ENCODE peak calls at places on chromosomes 6 and 20, in seven cellular contexts. K is uterus, W is fibroblast of pulmonary artery, T is foreskin fibroblast, E is choroid plexus epithelial cell, Q is left ventricle myocardium inferior, Y is OCI-LY7. G is an unnamed sample.

GRCh38 chr20:20752712-20753111 is 40.3 kb upstream of the RALGAPA2 start:
- DNase-seq in K (no peak), W (peak), T (no peak), E (no peak), Q (no peak), Y (no peak), G (no peak)

GRCh38 chr20:19288061-19288460 is 75.6 kb downstream of the SLC24A3 start:
- DNase-seq in K (no peak), W (no peak), T (peak), E (peak), Q (no peak), Y (no peak), G (no peak)

GRCh38 chr6:84515082-84515481 is 249.3 kb downstream of the TBX18 start:
- DNase-seq in K (no peak), W (peak), T (no peak), E (peak), Q (no peak), Y (no peak), G (no peak)

GRCh38 chr20:38247166-38247509 is 13.4 kb downstream of the KIAA1755 start:
- DNase-seq in K (no peak), W (no peak), T (no peak), E (no peak), Q (no peak), Y (no peak), G (no peak)

GRCh38 chr6:25637946-25638345 is 14.1 kb upstream of the SCGN start:
- DNase-seq in K (no peak), W (no peak), T (no peak), E (no peak), Q (no peak), Y (peak), G (no peak)

GRCh38 chr6:10855233-10855632 is 16.9 kb upstream of the MAK start:
- DNase-seq in K (no peak), W (no peak), T (no peak), E (no peak), Q (no peak), Y (peak), G (no peak)

GRCh38 chr6:40845588-40845987 is 193.4 kb downstream of the UNC5CL start:
- DNase-seq in K (no peak), W (peak), T (peak), E (peak), Q (no peak), Y (peak), G (no peak)

GRCh38 chr6:33984466-33985332 is 161.2 kb downstream of the GRM4 start:
- DNase-seq in K (no peak), W (no peak), T (no peak), E (no peak), Q (no peak), Y (no peak), G (no peak)

GRCh38 chr6:85186546-85187170 is 263.2 kb upstream of the NT5E start:
- DNase-seq in K (no peak), W (peak), T (peak), E (peak), Q (no peak), Y (no peak), G (no peak)

GRCh38 chr6:35310265-35310831 is 12.7 kb downstream of the DEF6 start:
- DNase-seq in K (no peak), W (no peak), T (no peak), E (no peak), Q (no peak), Y (no peak), G (no peak)

GRCh38 chr6:90135672-90136071 is 161.0 kb downstream of the BACH2 start:
- DNase-seq in K (no peak), W (peak), T (peak), E (peak), Q (no peak), Y (no peak), G (no peak)

GRCh38 chr6:111573118-111573883 is 32.4 kb downstream of the TRAF3IP2 start:
- DNase-seq in K (no peak), W (peak), T (peak), E (peak), Q (no peak), Y (no peak), G (no peak)

GRCh38 chr6:131182991-131183425 is 47.7 kb downstream of the AKAP7 start:
- DNase-seq in K (no peak), W (peak), T (peak), E (peak), Q (no peak), Y (peak), G (no peak)

GRCh38 chr20:44720617-44720993 is 5.4 kb downstream of the CCN5 start:
- DNase-seq in K (no peak), W (peak), T (peak), E (no peak), Q (no peak), Y (no peak), G (no peak)

GRCh38 chr6:39189915-39190544 is 39.2 kb downstream of the KCNK5 start:
- DNase-seq in K (no peak), W (no peak), T (no peak), E (peak), Q (peak), Y (peak), G (no peak)

GRCh38 chr20:32205502-32206382 is 1.8 kb downstream of the PLAGL2 start:
- DNase-seq in K (no peak), W (peak), T (peak), E (peak), Q (no peak), Y (peak), G (no peak)

GRCh38 chr20:32208499-32209154 is 947 bp downstream of the POFUT1 start:
- DNase-seq in K (no peak), W (no peak), T (no peak), E (no peak), Q (no peak), Y (no peak), G (no peak)

GRCh38 chr20:32206383-32207210 is 946 bp downstream of the PLAGL2 start:
- DNase-seq in K (no peak), W (no peak), T (no peak), E (no peak), Q (no peak), Y (peak), G (no peak)

GRCh38 chr20:32207211-32207625 is 325 bp downstream of the PLAGL2 start:
- DNase-seq in K (peak), W (no peak), T (no peak), E (no peak), Q (no peak), Y (peak), G (no peak)

DNA sequence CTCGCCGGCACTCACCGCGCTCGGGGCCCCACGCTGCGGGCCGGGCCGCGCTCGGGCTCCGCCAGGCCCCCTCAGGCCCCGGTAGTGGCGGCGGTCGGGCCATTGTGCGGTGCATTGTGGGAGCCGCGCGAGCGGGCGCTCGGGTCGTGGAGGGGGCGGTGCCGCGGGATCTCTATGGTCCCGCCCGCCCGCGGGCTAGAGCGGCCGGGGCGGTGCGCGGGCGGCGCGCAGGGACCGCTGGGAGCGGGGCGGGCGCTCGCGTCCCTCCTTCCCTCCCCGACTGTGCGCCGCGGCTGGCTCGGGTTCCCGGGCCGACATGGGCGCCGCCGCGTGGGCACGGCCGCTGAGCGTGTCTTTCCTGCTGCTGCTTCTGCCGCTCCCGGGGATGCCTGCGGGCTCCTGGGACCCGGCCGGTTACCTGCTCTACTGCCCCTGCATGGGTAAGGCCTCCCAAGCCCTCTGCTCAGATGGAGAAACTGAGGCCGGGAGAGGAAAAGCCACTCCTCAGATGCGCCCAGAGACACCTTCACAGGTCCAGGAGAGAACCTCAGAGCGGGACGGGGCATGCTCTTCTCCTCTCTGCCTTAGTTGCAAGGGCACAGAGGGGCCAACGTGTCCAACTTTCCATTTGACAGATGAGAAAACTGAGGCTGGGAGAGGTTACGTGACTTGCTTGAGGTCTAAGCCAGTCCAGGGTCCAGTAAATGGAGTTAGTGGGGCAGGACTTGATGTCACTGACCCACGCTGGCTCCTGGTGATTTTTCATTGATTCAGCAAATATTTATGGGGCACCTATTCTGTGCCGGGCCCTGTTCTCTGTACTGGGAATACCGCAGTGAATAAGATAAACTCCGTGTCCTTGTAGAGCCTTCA is at the start of the genes PLAGL2 and POFUT1:
- DNase-seq in K (peak), W (peak), T (peak), E (peak), Q (peak), Y (peak), G (peak)
- TF ChIP-seq CTCF in K (peak), W (peak), T (peak), E (peak), Q (peak), Y (peak), G (peak)

GRCh38 chr6:53417141-53417540 is 68.4 kb upstream of the ELOVL5 start:
- DNase-seq in K (no peak), W (no peak), T (no peak), E (no peak), Q (no peak), Y (no peak), G (no peak)
- TF ChIP-seq CTCF in K (no peak), W (peak), T (no peak), E (peak), Q (no peak), Y (peak), G (no peak)

GRCh38 chr6:19472850-19473249 is 364.3 kb upstream of the ID4 start:
- DNase-seq in K (no peak), W (peak), T (no peak), E (peak), Q (no peak), Y (peak), G (no peak)
- TF ChIP-seq CTCF in K (no peak), W (peak), T (peak), E (peak), Q (no peak), Y (peak), G (peak)

GRCh38 chr6:137040393-137040792 is 4.4 kb downstream of the IL20RA start:
- DNase-seq in K (no peak), W (no peak), T (no peak), E (no peak), Q (no peak), Y (no peak), G (no peak)
- TF ChIP-seq CTCF in K (no peak), W (no peak), T (no peak), E (peak), Q (no peak), Y (peak), G (no peak)

DNA sequence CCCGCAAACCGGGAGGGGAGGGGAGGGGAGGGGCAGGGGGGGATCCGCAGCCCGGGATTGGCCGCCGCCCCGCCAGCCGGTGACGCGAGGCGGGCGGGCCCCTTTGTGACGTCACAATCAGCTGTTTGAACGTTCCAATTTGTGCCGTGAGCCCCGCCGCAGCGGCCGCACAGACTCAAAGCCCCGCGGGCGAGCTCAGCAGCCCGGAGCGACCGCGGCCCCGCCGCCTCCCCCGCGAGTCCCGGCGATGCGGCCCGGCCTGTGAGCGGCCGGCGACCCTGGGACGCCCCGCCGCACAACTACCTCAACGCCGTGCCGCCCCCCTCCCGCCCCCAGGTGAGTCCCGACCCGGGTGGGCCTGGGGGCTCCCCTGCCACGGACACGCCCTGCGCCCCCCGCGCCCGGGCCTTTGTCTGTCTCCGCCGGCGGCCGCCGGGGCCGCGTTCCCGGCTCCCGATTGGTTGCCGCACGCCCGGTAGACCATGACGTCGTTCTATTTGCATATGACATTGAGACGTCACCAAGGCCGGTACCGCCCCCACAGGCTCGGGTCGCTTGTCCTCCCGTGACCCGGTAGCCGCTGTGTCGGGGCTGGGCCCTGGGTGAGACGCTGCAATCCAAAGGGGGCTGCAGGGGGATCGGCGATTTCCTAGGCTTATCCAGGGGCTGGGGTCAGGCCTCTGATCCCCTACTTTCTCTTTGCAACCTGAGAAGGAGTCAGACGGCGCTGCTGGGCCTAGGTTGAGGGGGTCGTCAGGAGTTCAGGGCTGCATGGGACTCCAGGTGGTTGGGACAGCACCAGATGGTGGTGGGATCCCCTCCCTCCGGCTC is at the start of gene TP53INP2:
- DNase-seq in K (peak), W (peak), T (peak), E (peak), Q (peak), Y (peak), G (peak)
- TF ChIP-seq CTCF in K (no peak), W (no peak), T (no peak), E (no peak), Q (no peak), Y (no peak), G (no peak)

GRCh38 chr20:35739294-35740163 is 2.5 kb downstream of the RBM39 start:
- DNase-seq in K (no peak), W (peak), T (peak), E (peak), Q (no peak), Y (peak), G (no peak)

GRCh38 chr20:35738410-35739179 is 3.5 kb downstream of the RBM39 start:
- DNase-seq in K (no peak), W (no peak), T (no peak), E (no peak), Q (no peak), Y (no peak), G (no peak)

GRCh38 chr20:35742741-35743523 is 872 bp upstream of the RBM39 start:
- DNase-seq in K (no peak), W (no peak), T (no peak), E (peak), Q (no peak), Y (peak), G (no peak)

GRCh38 chr20:35743693-35744491 is 1.8 kb upstream of the RBM39 start:
- DNase-seq in K (no peak), W (no peak), T (no peak), E (peak), Q (no peak), Y (peak), G (no peak)

GRCh38 chr20:35741892-35742740 is at the start of gene RBM39:
- DNase-seq in K (peak), W (peak), T (peak), E (peak), Q (peak), Y (peak), G (peak)
- TF ChIP-seq CTCF in K (peak), W (peak), T (peak), E (peak), Q (peak), Y (peak), G (peak)

GRCh38 chr20:658731-659291 is 5.8 kb upstream of the SRXN1 start:
- DNase-seq in K (no peak), W (no peak), T (no peak), E (no peak), Q (no peak), Y (no peak), G (no peak)

GRCh38 chr20:663315-664090 is 10.5 kb upstream of the SRXN1 start:
- DNase-seq in K (no peak), W (peak), T (peak), E (no peak), Q (no peak), Y (no peak), G (no peak)

GRCh38 chr20:664151-664550 is 11.2 kb upstream of the SRXN1 start:
- DNase-seq in K (no peak), W (no peak), T (no peak), E (no peak), Q (no peak), Y (no peak), G (no peak)

GRCh38 chr20:662289-663192 is 9.5 kb upstream of the SRXN1 start:
- DNase-seq in K (no peak), W (no peak), T (no peak), E (no peak), Q (no peak), Y (no peak), G (no peak)

GRCh38 chr20:661474-662288 is 8.7 kb upstream of the SRXN1 start:
- DNase-seq in K (no peak), W (no peak), T (no peak), E (no peak), Q (no peak), Y (no peak), G (no peak)
- TF ChIP-seq CTCF in K (no peak), W (no peak), T (peak), E (no peak), Q (no peak), Y (no peak), G (no peak)

GRCh38 chr20:43194187-43194586 is 4.5 kb upstream of the PTPRT start:
- DNase-seq in K (no peak), W (no peak), T (no peak), E (no peak), Q (no peak), Y (no peak), G (no peak)

GRCh38 chr20:43193443-43193842 is 3.7 kb upstream of the PTPRT start:
- DNase-seq in K (no peak), W (no peak), T (no peak), E (no peak), Q (no peak), Y (no peak), G (no peak)

GRCh38 chr20:43190332-43190953 is 737 bp upstream of the PTPRT start:
- DNase-seq in K (no peak), W (no peak), T (no peak), E (no peak), Q (no peak), Y (no peak), G (no peak)

GRCh38 chr20:43191143-43191542 is 1.4 kb upstream of the PTPRT start:
- DNase-seq in K (no peak), W (no peak), T (no peak), E (no peak), Q (no peak), Y (no peak), G (no peak)

GRCh38 chr20:43191946-43192847 is 2.5 kb upstream of the PTPRT start:
- DNase-seq in K (no peak), W (no peak), T (no peak), E (peak), Q (no peak), Y (peak), G (peak)
- TF ChIP-seq CTCF in K (no peak), W (peak), T (peak), E (peak), Q (peak), Y (peak), G (peak)

G was measured in D721Med.